ENCODE peak calls at places on chromosomes 12 and 14, in six cellular contexts. One of them, this sample, is unnamed.

GRCh38 chr12:15701721-15702156 is 87.4 kb downstream of the EPS8 start:
- DNase-seq in Caco-2: no peak
- DNase-seq in EL: peak; percentile 63
- DNase-seq in iris pigment epithelial cell: peak; percentile 77
- DNase-seq in activated T-cell treated with anti-CD3 and anti-CD28 coated beads, Interleukin-2, amount 50 U/mL, for 48 hours: no peak
- DNase-seq in activated CD4-positive, alpha-beta T cell treated with anti-CD3 and anti-CD28 coated beads, Interleukin-2, amount 50 U/mL, for 4 hours: no peak
- DNase-seq in this sample: no peak

GRCh38 chr14:93160353-93160801 is 24.3 kb downstream of the MOAP1 start:
- DNase-seq in Caco-2: peak; percentile 46
- DNase-seq in EL: peak; percentile 20
- DNase-seq in iris pigment epithelial cell: peak; percentile 29
- DNase-seq in activated T-cell treated with anti-CD3 and anti-CD28 coated beads, Interleukin-2, amount 50 U/mL, for 48 hours: no peak
- DNase-seq in activated CD4-positive, alpha-beta T cell treated with anti-CD3 and anti-CD28 coated beads, Interleukin-2, amount 50 U/mL, for 4 hours: no peak
- DNase-seq in this sample: no peak

GRCh38 chr12:8912910-8913309 is 1.4 kb upstream of the PHC1 start:
- DNase-seq in Caco-2: peak; percentile 27
- DNase-seq in EL: no peak
- DNase-seq in iris pigment epithelial cell: no peak
- DNase-seq in activated T-cell treated with anti-CD3 and anti-CD28 coated beads, Interleukin-2, amount 50 U/mL, for 48 hours: no peak
- DNase-seq in activated CD4-positive, alpha-beta T cell treated with anti-CD3 and anti-CD28 coated beads, Interleukin-2, amount 50 U/mL, for 4 hours: no peak
- DNase-seq in this sample: no peak

GRCh38 chr12:117855165-117855564 is 113.6 kb downstream of the KSR2 start:
- DNase-seq in Caco-2: no peak
- DNase-seq in EL: no peak
- DNase-seq in iris pigment epithelial cell: no peak
- DNase-seq in activated T-cell treated with anti-CD3 and anti-CD28 coated beads, Interleukin-2, amount 50 U/mL, for 48 hours: no peak
- DNase-seq in activated CD4-positive, alpha-beta T cell treated with anti-CD3 and anti-CD28 coated beads, Interleukin-2, amount 50 U/mL, for 4 hours: no peak
- DNase-seq in this sample: no peak

GRCh38 chr12:50231346-50231745 is 52.0 kb downstream of the LIMA1 start:
- DNase-seq in Caco-2: no peak
- DNase-seq in EL: no peak
- DNase-seq in iris pigment epithelial cell: no peak
- DNase-seq in activated T-cell treated with anti-CD3 and anti-CD28 coated beads, Interleukin-2, amount 50 U/mL, for 48 hours: no peak
- DNase-seq in activated CD4-positive, alpha-beta T cell treated with anti-CD3 and anti-CD28 coated beads, Interleukin-2, amount 50 U/mL, for 4 hours: no peak
- DNase-seq in this sample: no peak

GRCh38 chr14:68966872-68967301 is 12.2 kb downstream of the ACTN1 start:
- DNase-seq in Caco-2: no peak
- DNase-seq in EL: peak; percentile 53
- DNase-seq in iris pigment epithelial cell: no peak
- DNase-seq in activated T-cell treated with anti-CD3 and anti-CD28 coated beads, Interleukin-2, amount 50 U/mL, for 48 hours: no peak
- DNase-seq in activated CD4-positive, alpha-beta T cell treated with anti-CD3 and anti-CD28 coated beads, Interleukin-2, amount 50 U/mL, for 4 hours: no peak
- DNase-seq in this sample: no peak

GRCh38 chr12:47391566-47391965 is 311.8 kb upstream of the AMIGO2 start:
- DNase-seq in Caco-2: no peak
- DNase-seq in EL: no peak
- DNase-seq in iris pigment epithelial cell: no peak
- DNase-seq in activated T-cell treated with anti-CD3 and anti-CD28 coated beads, Interleukin-2, amount 50 U/mL, for 48 hours: peak; percentile 78
- DNase-seq in activated CD4-positive, alpha-beta T cell treated with anti-CD3 and anti-CD28 coated beads, Interleukin-2, amount 50 U/mL, for 4 hours: peak; percentile 44
- DNase-seq in this sample: peak; percentile 90

GRCh38 chr12:100554608-100555077 is 18.8 kb upstream of the GAS2L3 start:
- DNase-seq in Caco-2: peak; percentile 83
- DNase-seq in EL: peak; percentile 84
- DNase-seq in iris pigment epithelial cell: peak; percentile 90
- DNase-seq in activated T-cell treated with anti-CD3 and anti-CD28 coated beads, Interleukin-2, amount 50 U/mL, for 48 hours: no peak
- DNase-seq in activated CD4-positive, alpha-beta T cell treated with anti-CD3 and anti-CD28 coated beads, Interleukin-2, amount 50 U/mL, for 4 hours: no peak
- DNase-seq in this sample: no peak

GRCh38 chr12:14849664-14850063 is 6.3 kb upstream of the ART4 start:
- DNase-seq in Caco-2: no peak
- DNase-seq in EL: peak; percentile 27
- DNase-seq in iris pigment epithelial cell: peak; percentile 55
- DNase-seq in activated T-cell treated with anti-CD3 and anti-CD28 coated beads, Interleukin-2, amount 50 U/mL, for 48 hours: no peak
- DNase-seq in activated CD4-positive, alpha-beta T cell treated with anti-CD3 and anti-CD28 coated beads, Interleukin-2, amount 50 U/mL, for 4 hours: no peak
- DNase-seq in this sample: no peak

GRCh38 chr14:69716483-69717187 is 50.3 kb upstream of the SRSF5 start:
- DNase-seq in Caco-2: no peak
- DNase-seq in EL: peak; percentile 86
- DNase-seq in iris pigment epithelial cell: peak; percentile 100
- DNase-seq in activated T-cell treated with anti-CD3 and anti-CD28 coated beads, Interleukin-2, amount 50 U/mL, for 48 hours: no peak
- DNase-seq in activated CD4-positive, alpha-beta T cell treated with anti-CD3 and anti-CD28 coated beads, Interleukin-2, amount 50 U/mL, for 4 hours: peak; percentile 29
- DNase-seq in this sample: peak; percentile 91

GRCh38 chr12:9869307-9870161 is at the start of gene CLEC2B:
- DNase-seq in Caco-2: no peak
- DNase-seq in EL: peak; percentile 50
- DNase-seq in iris pigment epithelial cell: peak; percentile 96
- DNase-seq in activated T-cell treated with anti-CD3 and anti-CD28 coated beads, Interleukin-2, amount 50 U/mL, for 48 hours: no peak
- DNase-seq in activated CD4-positive, alpha-beta T cell treated with anti-CD3 and anti-CD28 coated beads, Interleukin-2, amount 50 U/mL, for 4 hours: no peak
- DNase-seq in this sample: peak; percentile 58

GRCh38 chr14:94045101-94045500 is 19.0 kb downstream of the OTUB2 start:
- DNase-seq in Caco-2: no peak
- DNase-seq in EL: no peak
- DNase-seq in iris pigment epithelial cell: no peak
- DNase-seq in activated T-cell treated with anti-CD3 and anti-CD28 coated beads, Interleukin-2, amount 50 U/mL, for 48 hours: peak; percentile 11
- DNase-seq in activated CD4-positive, alpha-beta T cell treated with anti-CD3 and anti-CD28 coated beads, Interleukin-2, amount 50 U/mL, for 4 hours: no peak
- DNase-seq in this sample: no peak

GRCh38 chr12:120261951-120262851 is 3.3 kb downstream of the PXN start:
- DNase-seq in Caco-2: no peak
- DNase-seq in EL: peak; percentile 73
- DNase-seq in iris pigment epithelial cell: peak; percentile 48
- DNase-seq in activated T-cell treated with anti-CD3 and anti-CD28 coated beads, Interleukin-2, amount 50 U/mL, for 48 hours: peak; percentile 50
- DNase-seq in activated CD4-positive, alpha-beta T cell treated with anti-CD3 and anti-CD28 coated beads, Interleukin-2, amount 50 U/mL, for 4 hours: no peak
- DNase-seq in this sample: peak; percentile 83

GRCh38 chr12:20547788-20548575 is 147.2 kb upstream of the SLCO1C1 start:
- DNase-seq in Caco-2: no peak
- DNase-seq in EL: peak; percentile 7
- DNase-seq in iris pigment epithelial cell: peak; percentile 69
- DNase-seq in activated T-cell treated with anti-CD3 and anti-CD28 coated beads, Interleukin-2, amount 50 U/mL, for 48 hours: no peak
- DNase-seq in activated CD4-positive, alpha-beta T cell treated with anti-CD3 and anti-CD28 coated beads, Interleukin-2, amount 50 U/mL, for 4 hours: no peak
- DNase-seq in this sample: no peak

GRCh38 chr14:100898935-100899840 is 4.3 kb downstream of the RTL1 start:
- DNase-seq in Caco-2: no peak
- DNase-seq in EL: no peak
- DNase-seq in iris pigment epithelial cell: peak; percentile 16
- DNase-seq in activated T-cell treated with anti-CD3 and anti-CD28 coated beads, Interleukin-2, amount 50 U/mL, for 48 hours: no peak
- DNase-seq in activated CD4-positive, alpha-beta T cell treated with anti-CD3 and anti-CD28 coated beads, Interleukin-2, amount 50 U/mL, for 4 hours: no peak
- DNase-seq in this sample: no peak

GRCh38 chr14:68790656-68791077 is 2.2 kb downstream of the ZFP36L1 start:
- DNase-seq in Caco-2: no peak
- DNase-seq in EL: no peak
- DNase-seq in iris pigment epithelial cell: no peak
- DNase-seq in activated T-cell treated with anti-CD3 and anti-CD28 coated beads, Interleukin-2, amount 50 U/mL, for 48 hours: peak; percentile 90
- DNase-seq in activated CD4-positive, alpha-beta T cell treated with anti-CD3 and anti-CD28 coated beads, Interleukin-2, amount 50 U/mL, for 4 hours: peak; percentile 66
- DNase-seq in this sample: peak; percentile 75

GRCh38 chr12:4228122-4228580 is 45.4 kb upstream of the CCND2 start:
- DNase-seq in Caco-2: no peak
- DNase-seq in EL: no peak
- DNase-seq in iris pigment epithelial cell: no peak
- DNase-seq in activated T-cell treated with anti-CD3 and anti-CD28 coated beads, Interleukin-2, amount 50 U/mL, for 48 hours: no peak
- DNase-seq in activated CD4-positive, alpha-beta T cell treated with anti-CD3 and anti-CD28 coated beads, Interleukin-2, amount 50 U/mL, for 4 hours: no peak
- DNase-seq in this sample: no peak

GRCh38 chr14:37384870-37385596 is 187.3 kb downstream of the MIPOL1 start:
- DNase-seq in Caco-2: peak; percentile 71
- DNase-seq in EL: no peak
- DNase-seq in iris pigment epithelial cell: no peak
- DNase-seq in activated T-cell treated with anti-CD3 and anti-CD28 coated beads, Interleukin-2, amount 50 U/mL, for 48 hours: no peak
- DNase-seq in activated CD4-positive, alpha-beta T cell treated with anti-CD3 and anti-CD28 coated beads, Interleukin-2, amount 50 U/mL, for 4 hours: no peak
- DNase-seq in this sample: no peak